ENCODE peak calls at places on chromosomes 2 and 18, in six cellular contexts. One of them, this sample, is unnamed.

GRCh38 chr2:189362283-189362682 is 79.0 kb upstream of the WDR75 start:
- DNase-seq in NCI-H345: no peak
- DNase-seq in cardiac fibroblast: no peak
- DNase-seq in central memory CD4-positive, alpha-beta T cell: no peak
- DNase-seq in pons: no peak
- DNase-seq in activated naive CD8-positive, alpha-beta T cell treated with anti-CD3 and anti-CD28 coated beads for 36 hours: no peak
- DNase-seq in this sample: no peak

GRCh38 chr2:196703660-196704209 is 64.2 kb downstream of the CCDC150 start:
- DNase-seq in NCI-H345: no peak
- DNase-seq in central memory CD4-positive, alpha-beta T cell: no peak
- DNase-seq in pons: no peak
- DNase-seq in activated naive CD8-positive, alpha-beta T cell treated with anti-CD3 and anti-CD28 coated beads for 36 hours: no peak
- DNase-seq in cardiac fibroblast: no peak
- DNase-seq in this sample: no peak

GRCh38 chr18:48769006-48769646 is 181.6 kb downstream of the SMAD7 start:
- DNase-seq in central memory CD4-positive, alpha-beta T cell: no peak
- DNase-seq in activated naive CD8-positive, alpha-beta T cell treated with anti-CD3 and anti-CD28 coated beads for 36 hours: no peak
- DNase-seq in NCI-H345: no peak
- DNase-seq in pons: no peak
- DNase-seq in cardiac fibroblast: no peak
- DNase-seq in this sample: no peak

GRCh38 chr2:88765154-88765948 is 73.9 kb downstream of the RPIA start:
- DNase-seq in pons: no peak
- DNase-seq in NCI-H345: peak; percentile 88
- DNase-seq in cardiac fibroblast: peak; percentile 14
- DNase-seq in central memory CD4-positive, alpha-beta T cell: no peak
- DNase-seq in activated naive CD8-positive, alpha-beta T cell treated with anti-CD3 and anti-CD28 coated beads for 36 hours: peak; percentile 71
- DNase-seq in this sample: peak; percentile 63

GRCh38 chr2:228646061-228646460 is 464.6 kb upstream of the SPHKAP start:
- DNase-seq in activated naive CD8-positive, alpha-beta T cell treated with anti-CD3 and anti-CD28 coated beads for 36 hours: no peak
- DNase-seq in cardiac fibroblast: no peak
- DNase-seq in central memory CD4-positive, alpha-beta T cell: no peak
- DNase-seq in pons: no peak
- DNase-seq in NCI-H345: no peak
- DNase-seq in this sample: no peak

GRCh38 chr2:128314348-128315121 is 4.1 kb downstream of the HS6ST1 start:
- DNase-seq in central memory CD4-positive, alpha-beta T cell: no peak
- DNase-seq in activated naive CD8-positive, alpha-beta T cell treated with anti-CD3 and anti-CD28 coated beads for 36 hours: no peak
- DNase-seq in cardiac fibroblast: no peak
- DNase-seq in NCI-H345: no peak
- DNase-seq in pons: no peak
- DNase-seq in this sample: no peak

GRCh38 chr2:55923091-55923977 is at the start of gene EFEMP1:
- DNase-seq in central memory CD4-positive, alpha-beta T cell: no peak
- DNase-seq in activated naive CD8-positive, alpha-beta T cell treated with anti-CD3 and anti-CD28 coated beads for 36 hours: peak; percentile 2
- DNase-seq in pons: no peak
- DNase-seq in NCI-H345: peak; percentile 25
- DNase-seq in cardiac fibroblast: peak; percentile 89
- DNase-seq in this sample: no peak

GRCh38 chr2:30625600-30626208 is 178.7 kb downstream of the LCLAT1 start:
- DNase-seq in pons: no peak
- DNase-seq in activated naive CD8-positive, alpha-beta T cell treated with anti-CD3 and anti-CD28 coated beads for 36 hours: no peak
- DNase-seq in central memory CD4-positive, alpha-beta T cell: no peak
- DNase-seq in NCI-H345: no peak
- DNase-seq in cardiac fibroblast: no peak
- DNase-seq in this sample: no peak

GRCh38 chr2:133413863-133414262 is 154.4 kb downstream of the NCKAP5 start:
- DNase-seq in NCI-H345: no peak
- DNase-seq in pons: no peak
- DNase-seq in central memory CD4-positive, alpha-beta T cell: no peak
- DNase-seq in cardiac fibroblast: no peak
- DNase-seq in activated naive CD8-positive, alpha-beta T cell treated with anti-CD3 and anti-CD28 coated beads for 36 hours: no peak
- DNase-seq in this sample: no peak

GRCh38 chr2:43303120-43303519 is 76.7 kb upstream of the ZFP36L2 start:
- DNase-seq in activated naive CD8-positive, alpha-beta T cell treated with anti-CD3 and anti-CD28 coated beads for 36 hours: no peak
- DNase-seq in NCI-H345: no peak
- DNase-seq in pons: no peak
- DNase-seq in cardiac fibroblast: no peak
- DNase-seq in central memory CD4-positive, alpha-beta T cell: no peak
- DNase-seq in this sample: no peak

GRCh38 chr2:53829252-53829651 is 30.5 kb downstream of the GPR75 start:
- DNase-seq in cardiac fibroblast: no peak
- DNase-seq in pons: no peak
- DNase-seq in activated naive CD8-positive, alpha-beta T cell treated with anti-CD3 and anti-CD28 coated beads for 36 hours: no peak
- DNase-seq in NCI-H345: no peak
- DNase-seq in central memory CD4-positive, alpha-beta T cell: no peak
- DNase-seq in this sample: no peak

GRCh38 chr2:71940695-71941094 is 207.0 kb downstream of the CYP26B1 start:
- DNase-seq in pons: no peak
- DNase-seq in activated naive CD8-positive, alpha-beta T cell treated with anti-CD3 and anti-CD28 coated beads for 36 hours: no peak
- DNase-seq in NCI-H345: no peak
- DNase-seq in cardiac fibroblast: no peak
- DNase-seq in central memory CD4-positive, alpha-beta T cell: no peak
- DNase-seq in this sample: no peak

GRCh38 chr2:42001696-42002331 is 46.0 kb upstream of the PKDCC start:
- DNase-seq in NCI-H345: no peak
- DNase-seq in central memory CD4-positive, alpha-beta T cell: no peak
- DNase-seq in cardiac fibroblast: no peak
- DNase-seq in pons: no peak
- DNase-seq in activated naive CD8-positive, alpha-beta T cell treated with anti-CD3 and anti-CD28 coated beads for 36 hours: no peak
- DNase-seq in this sample: no peak

GRCh38 chr2:232053777-232054176 is 92.3 kb downstream of the DIS3L2 start:
- DNase-seq in central memory CD4-positive, alpha-beta T cell: no peak
- DNase-seq in activated naive CD8-positive, alpha-beta T cell treated with anti-CD3 and anti-CD28 coated beads for 36 hours: no peak
- DNase-seq in cardiac fibroblast: no peak
- DNase-seq in pons: no peak
- DNase-seq in NCI-H345: no peak
- DNase-seq in this sample: no peak

GRCh38 chr2:28661589-28662001 is 90.0 kb upstream of the PPP1CB start:
- DNase-seq in NCI-H345: no peak
- DNase-seq in pons: peak; percentile 14
- DNase-seq in activated naive CD8-positive, alpha-beta T cell treated with anti-CD3 and anti-CD28 coated beads for 36 hours: no peak
- DNase-seq in cardiac fibroblast: peak; percentile 98
- DNase-seq in central memory CD4-positive, alpha-beta T cell: no peak
- DNase-seq in this sample: no peak

GRCh38 chr2:63862802-63863201 is 21.1 kb downstream of the UGP2 start:
- DNase-seq in activated naive CD8-positive, alpha-beta T cell treated with anti-CD3 and anti-CD28 coated beads for 36 hours: no peak
- DNase-seq in central memory CD4-positive, alpha-beta T cell: no peak
- DNase-seq in pons: no peak
- DNase-seq in NCI-H345: no peak
- DNase-seq in cardiac fibroblast: no peak
- DNase-seq in this sample: no peak

GRCh38 chr2:46939596-46940359 is 24.2 kb upstream of the MCFD2 start:
- DNase-seq in cardiac fibroblast: no peak
- DNase-seq in central memory CD4-positive, alpha-beta T cell: no peak
- DNase-seq in pons: no peak
- DNase-seq in activated naive CD8-positive, alpha-beta T cell treated with anti-CD3 and anti-CD28 coated beads for 36 hours: no peak
- DNase-seq in NCI-H345: no peak
- DNase-seq in this sample: no peak

GRCh38 chr2:163687213-163687612 is 48.6 kb downstream of the FIGN start:
- DNase-seq in pons: no peak
- DNase-seq in NCI-H345: no peak
- DNase-seq in cardiac fibroblast: no peak
- DNase-seq in central memory CD4-positive, alpha-beta T cell: no peak
- DNase-seq in activated naive CD8-positive, alpha-beta T cell treated with anti-CD3 and anti-CD28 coated beads for 36 hours: no peak
- DNase-seq in this sample: no peak

GRCh38 chr2:218257390-218257981 is 3.3 kb upstream of the GPBAR1 start:
- DNase-seq in cardiac fibroblast: no peak
- DNase-seq in activated naive CD8-positive, alpha-beta T cell treated with anti-CD3 and anti-CD28 coated beads for 36 hours: peak; percentile 70
- DNase-seq in NCI-H345: no peak
- DNase-seq in pons: peak; percentile 84
- DNase-seq in central memory CD4-positive, alpha-beta T cell: peak; percentile 58
- DNase-seq in this sample: peak; percentile 34

GRCh38 chr2:38095996-38096861 is 20.3 kb upstream of the CYP1B1 start:
- DNase-seq in NCI-H345: no peak
- DNase-seq in cardiac fibroblast: no peak
- DNase-seq in activated naive CD8-positive, alpha-beta T cell treated with anti-CD3 and anti-CD28 coated beads for 36 hours: peak; percentile 30
- DNase-seq in pons: no peak
- DNase-seq in central memory CD4-positive, alpha-beta T cell: no peak
- DNase-seq in this sample: no peak

GRCh38 chr2:227761734-227762476 is 16.2 kb downstream of the SCYGR8 start:
- DNase-seq in NCI-H345: no peak
- DNase-seq in activated naive CD8-positive, alpha-beta T cell treated with anti-CD3 and anti-CD28 coated beads for 36 hours: no peak
- DNase-seq in cardiac fibroblast: no peak
- DNase-seq in pons: no peak
- DNase-seq in central memory CD4-positive, alpha-beta T cell: no peak
- DNase-seq in this sample: no peak

GRCh38 chr2:206112108-206112507 is 26.1 kb upstream of the INO80D start:
- DNase-seq in activated naive CD8-positive, alpha-beta T cell treated with anti-CD3 and anti-CD28 coated beads for 36 hours: no peak
- DNase-seq in central memory CD4-positive, alpha-beta T cell: no peak
- DNase-seq in cardiac fibroblast: no peak
- DNase-seq in pons: no peak
- DNase-seq in NCI-H345: no peak
- DNase-seq in this sample: no peak